ENCODE peak calls at places on chromosomes 4 and X, in five cellular contexts. One of them, this sample, is unnamed.

GRCh38 chrX:34562006-34562405 is 95.1 kb downstream of the TMEM47 start:
- DNase-seq in MM.1S: no peak
- DNase-seq in activated T-cell treated with anti-CD3 and anti-CD28 coated beads for 48 hours: no peak
- DNase-seq in HepG2: no peak
- DNase-seq in activated T-helper 1 cell treated with anti-CD3 and anti-CD28 coated beads, Interleukin-2, amount 50 U/mL, for 16 hours: no peak
- DNase-seq in this sample: no peak

GRCh38 chrX:69082753-69083150 is 82.5 kb downstream of the PJA1 start:
- DNase-seq in HepG2: no peak
- DNase-seq in activated T-cell treated with anti-CD3 and anti-CD28 coated beads for 48 hours: no peak
- DNase-seq in activated T-helper 1 cell treated with anti-CD3 and anti-CD28 coated beads, Interleukin-2, amount 50 U/mL, for 16 hours: no peak
- DNase-seq in MM.1S: no peak
- DNase-seq in this sample: no peak

GRCh38 chr4:184255917-184256642 is 38.4 kb upstream of the ENPP6 start:
- DNase-seq in HepG2: no peak
- DNase-seq in activated T-helper 1 cell treated with anti-CD3 and anti-CD28 coated beads, Interleukin-2, amount 50 U/mL, for 16 hours: no peak
- DNase-seq in activated T-cell treated with anti-CD3 and anti-CD28 coated beads for 48 hours: no peak
- DNase-seq in MM.1S: no peak
- DNase-seq in this sample: no peak

GRCh38 chrX:148723551-148723950 is 223.1 kb downstream of the AFF2 start:
- DNase-seq in MM.1S: no peak
- DNase-seq in HepG2: no peak
- DNase-seq in activated T-cell treated with anti-CD3 and anti-CD28 coated beads for 48 hours: no peak
- DNase-seq in activated T-helper 1 cell treated with anti-CD3 and anti-CD28 coated beads, Interleukin-2, amount 50 U/mL, for 16 hours: no peak
- DNase-seq in this sample: no peak

GRCh38 chr4:183408791-183409190 is 35.6 kb upstream of the CDKN2AIP start:
- DNase-seq in activated T-helper 1 cell treated with anti-CD3 and anti-CD28 coated beads, Interleukin-2, amount 50 U/mL, for 16 hours: no peak
- DNase-seq in MM.1S: no peak
- DNase-seq in HepG2: no peak
- DNase-seq in activated T-cell treated with anti-CD3 and anti-CD28 coated beads for 48 hours: no peak
- DNase-seq in this sample: no peak

GRCh38 chr4:66376921-66377320 is 706.6 kb upstream of the EPHA5 start:
- DNase-seq in HepG2: no peak
- DNase-seq in activated T-helper 1 cell treated with anti-CD3 and anti-CD28 coated beads, Interleukin-2, amount 50 U/mL, for 16 hours: no peak
- DNase-seq in MM.1S: no peak
- DNase-seq in activated T-cell treated with anti-CD3 and anti-CD28 coated beads for 48 hours: no peak
- DNase-seq in this sample: no peak

GRCh38 chr4:5942947-5943346 is 50.1 kb upstream of the CRMP1 start:
- DNase-seq in activated T-cell treated with anti-CD3 and anti-CD28 coated beads for 48 hours: no peak
- DNase-seq in activated T-helper 1 cell treated with anti-CD3 and anti-CD28 coated beads, Interleukin-2, amount 50 U/mL, for 16 hours: no peak
- DNase-seq in HepG2: no peak
- DNase-seq in MM.1S: no peak
- DNase-seq in this sample: no peak

GRCh38 chrX:125205918-125206665 is 113.6 kb upstream of the TEX13C start:
- DNase-seq in activated T-helper 1 cell treated with anti-CD3 and anti-CD28 coated beads, Interleukin-2, amount 50 U/mL, for 16 hours: no peak
- DNase-seq in MM.1S: no peak
- DNase-seq in HepG2: no peak
- DNase-seq in activated T-cell treated with anti-CD3 and anti-CD28 coated beads for 48 hours: no peak
- DNase-seq in this sample: no peak

GRCh38 chrX:106898462-106898861 is 4.7 kb downstream of the RIPPLY1 start:
- DNase-seq in HepG2: peak
- DNase-seq in activated T-cell treated with anti-CD3 and anti-CD28 coated beads for 48 hours: no peak
- DNase-seq in activated T-helper 1 cell treated with anti-CD3 and anti-CD28 coated beads, Interleukin-2, amount 50 U/mL, for 16 hours: no peak
- DNase-seq in MM.1S: peak
- DNase-seq in this sample: peak

GRCh38 chrX:11367609-11368430 is 74.6 kb downstream of the AMELX start:
- DNase-seq in HepG2: no peak
- DNase-seq in activated T-cell treated with anti-CD3 and anti-CD28 coated beads for 48 hours: no peak
- DNase-seq in MM.1S: no peak
- DNase-seq in activated T-helper 1 cell treated with anti-CD3 and anti-CD28 coated beads, Interleukin-2, amount 50 U/mL, for 16 hours: no peak
- DNase-seq in this sample: no peak

GRCh38 chr4:82044141-82044993 is 329.4 kb downstream of the HNRNPD start:
- DNase-seq in MM.1S: no peak
- DNase-seq in HepG2: no peak
- DNase-seq in activated T-cell treated with anti-CD3 and anti-CD28 coated beads for 48 hours: peak
- DNase-seq in activated T-helper 1 cell treated with anti-CD3 and anti-CD28 coated beads, Interleukin-2, amount 50 U/mL, for 16 hours: no peak
- DNase-seq in this sample: no peak

GRCh38 chrX:42269186-42269585 is 345.8 kb upstream of the CASK start:
- DNase-seq in activated T-cell treated with anti-CD3 and anti-CD28 coated beads for 48 hours: no peak
- DNase-seq in activated T-helper 1 cell treated with anti-CD3 and anti-CD28 coated beads, Interleukin-2, amount 50 U/mL, for 16 hours: no peak
- DNase-seq in MM.1S: no peak
- DNase-seq in HepG2: no peak
- DNase-seq in this sample: no peak

GRCh38 chr4:56768772-56769171 is 52.7 kb downstream of the SPINK2 start:
- DNase-seq in MM.1S: no peak
- DNase-seq in HepG2: no peak
- DNase-seq in activated T-helper 1 cell treated with anti-CD3 and anti-CD28 coated beads, Interleukin-2, amount 50 U/mL, for 16 hours: no peak
- DNase-seq in activated T-cell treated with anti-CD3 and anti-CD28 coated beads for 48 hours: no peak
- DNase-seq in this sample: no peak

GRCh38 chr4:142516686-142517145 is 329.4 kb downstream of the INPP4B start:
- DNase-seq in HepG2: no peak
- DNase-seq in MM.1S: no peak
- DNase-seq in activated T-cell treated with anti-CD3 and anti-CD28 coated beads for 48 hours: no peak
- DNase-seq in activated T-helper 1 cell treated with anti-CD3 and anti-CD28 coated beads, Interleukin-2, amount 50 U/mL, for 16 hours: no peak
- DNase-seq in this sample: no peak

GRCh38 chr4:5511791-5512190 is 196.6 kb downstream of the EVC2 start:
- DNase-seq in HepG2: no peak
- DNase-seq in activated T-helper 1 cell treated with anti-CD3 and anti-CD28 coated beads, Interleukin-2, amount 50 U/mL, for 16 hours: no peak
- DNase-seq in activated T-cell treated with anti-CD3 and anti-CD28 coated beads for 48 hours: no peak
- DNase-seq in MM.1S: no peak
- DNase-seq in this sample: no peak

GRCh38 chrX:19613645-19614323 is 98.5 kb upstream of the MAP3K15 start:
- DNase-seq in activated T-cell treated with anti-CD3 and anti-CD28 coated beads for 48 hours: no peak
- DNase-seq in HepG2: no peak
- DNase-seq in activated T-helper 1 cell treated with anti-CD3 and anti-CD28 coated beads, Interleukin-2, amount 50 U/mL, for 16 hours: no peak
- DNase-seq in MM.1S: no peak
- DNase-seq in this sample: no peak

GRCh38 chr4:25911356-25911755 is 2.7 kb upstream of the SMIM20 start:
- DNase-seq in HepG2: no peak
- DNase-seq in activated T-helper 1 cell treated with anti-CD3 and anti-CD28 coated beads, Interleukin-2, amount 50 U/mL, for 16 hours: no peak
- DNase-seq in MM.1S: no peak
- DNase-seq in activated T-cell treated with anti-CD3 and anti-CD28 coated beads for 48 hours: no peak
- DNase-seq in this sample: no peak

GRCh38 chrX:22399793-22400192 is 127.1 kb downstream of the CBLL2 start:
- DNase-seq in activated T-helper 1 cell treated with anti-CD3 and anti-CD28 coated beads, Interleukin-2, amount 50 U/mL, for 16 hours: no peak
- DNase-seq in HepG2: no peak
- DNase-seq in MM.1S: no peak
- DNase-seq in activated T-cell treated with anti-CD3 and anti-CD28 coated beads for 48 hours: no peak
- DNase-seq in this sample: no peak

GRCh38 chr4:172515266-172515879 is 653.2 kb upstream of the GALNT7 start:
- DNase-seq in activated T-cell treated with anti-CD3 and anti-CD28 coated beads for 48 hours: no peak
- DNase-seq in MM.1S: no peak
- DNase-seq in activated T-helper 1 cell treated with anti-CD3 and anti-CD28 coated beads, Interleukin-2, amount 50 U/mL, for 16 hours: no peak
- DNase-seq in HepG2: no peak
- DNase-seq in this sample: no peak

GRCh38 chr4:81214518-81215218 is 354 bp downstream of the PRKG2 start:
- DNase-seq in MM.1S: no peak
- DNase-seq in HepG2: no peak
- DNase-seq in activated T-cell treated with anti-CD3 and anti-CD28 coated beads for 48 hours: no peak
- DNase-seq in activated T-helper 1 cell treated with anti-CD3 and anti-CD28 coated beads, Interleukin-2, amount 50 U/mL, for 16 hours: no peak
- DNase-seq in this sample: no peak

GRCh38 chrX:13091111-13091765 is 46.8 kb upstream of the FAM9C start:
- DNase-seq in activated T-cell treated with anti-CD3 and anti-CD28 coated beads for 48 hours: no peak
- DNase-seq in MM.1S: no peak
- DNase-seq in activated T-helper 1 cell treated with anti-CD3 and anti-CD28 coated beads, Interleukin-2, amount 50 U/mL, for 16 hours: no peak
- DNase-seq in HepG2: no peak
- DNase-seq in this sample: peak

GRCh38 chr4:119748853-119749252 is 120.2 kb upstream of the PDE5A start:
- DNase-seq in HepG2: no peak
- DNase-seq in MM.1S: no peak
- DNase-seq in activated T-cell treated with anti-CD3 and anti-CD28 coated beads for 48 hours: no peak
- DNase-seq in activated T-helper 1 cell treated with anti-CD3 and anti-CD28 coated beads, Interleukin-2, amount 50 U/mL, for 16 hours: no peak
- DNase-seq in this sample: no peak

GRCh38 chr4:133147922-133148689 is 988 bp upstream of the PCDH10 start:
- DNase-seq in activated T-cell treated with anti-CD3 and anti-CD28 coated beads for 48 hours: no peak
- DNase-seq in HepG2: no peak
- DNase-seq in MM.1S: no peak
- DNase-seq in activated T-helper 1 cell treated with anti-CD3 and anti-CD28 coated beads, Interleukin-2, amount 50 U/mL, for 16 hours: no peak
- DNase-seq in this sample: no peak

GRCh38 chr4:3292571-3293409 is at the start of gene RGS12:
- DNase-seq in HepG2: peak
- DNase-seq in MM.1S: peak
- DNase-seq in activated T-helper 1 cell treated with anti-CD3 and anti-CD28 coated beads, Interleukin-2, amount 50 U/mL, for 16 hours: peak
- DNase-seq in activated T-cell treated with anti-CD3 and anti-CD28 coated beads for 48 hours: peak
- DNase-seq in this sample: peak

GRCh38 chrX:137051978-137052640 is 18.3 kb upstream of the GPR101 start:
- DNase-seq in activated T-cell treated with anti-CD3 and anti-CD28 coated beads for 48 hours: peak
- DNase-seq in activated T-helper 1 cell treated with anti-CD3 and anti-CD28 coated beads, Interleukin-2, amount 50 U/mL, for 16 hours: peak
- DNase-seq in MM.1S: peak
- DNase-seq in HepG2: peak
- DNase-seq in this sample: peak

GRCh38 chrX:107731831-107732502 is 43.6 kb downstream of the TSC22D3 start:
- DNase-seq in activated T-helper 1 cell treated with anti-CD3 and anti-CD28 coated beads, Interleukin-2, amount 50 U/mL, for 16 hours: no peak
- DNase-seq in MM.1S: no peak
- DNase-seq in activated T-cell treated with anti-CD3 and anti-CD28 coated beads for 48 hours: no peak
- DNase-seq in HepG2: no peak
- DNase-seq in this sample: no peak

GRCh38 chr4:78710536-78710935 is 65.6 kb upstream of the BMP2K start:
- DNase-seq in MM.1S: no peak
- DNase-seq in activated T-cell treated with anti-CD3 and anti-CD28 coated beads for 48 hours: no peak
- DNase-seq in HepG2: no peak
- DNase-seq in activated T-helper 1 cell treated with anti-CD3 and anti-CD28 coated beads, Interleukin-2, amount 50 U/mL, for 16 hours: no peak
- DNase-seq in this sample: no peak

GRCh38 chr4:1723131-1723801 is 1.9 kb downstream of the TACC3 start:
- DNase-seq in MM.1S: no peak
- DNase-seq in HepG2: no peak
- DNase-seq in activated T-helper 1 cell treated with anti-CD3 and anti-CD28 coated beads, Interleukin-2, amount 50 U/mL, for 16 hours: no peak
- DNase-seq in activated T-cell treated with anti-CD3 and anti-CD28 coated beads for 48 hours: peak
- DNase-seq in this sample: peak

GRCh38 chr4:101597204-101597603 is 193.3 kb upstream of the BANK1 start:
- DNase-seq in activated T-cell treated with anti-CD3 and anti-CD28 coated beads for 48 hours: no peak
- DNase-seq in MM.1S: peak
- DNase-seq in HepG2: no peak
- DNase-seq in activated T-helper 1 cell treated with anti-CD3 and anti-CD28 coated beads, Interleukin-2, amount 50 U/mL, for 16 hours: no peak
- DNase-seq in this sample: peak

GRCh38 chr4:149161247-149161646 is 654.4 kb downstream of the IQCM start:
- DNase-seq in activated T-cell treated with anti-CD3 and anti-CD28 coated beads for 48 hours: no peak
- DNase-seq in MM.1S: no peak
- DNase-seq in HepG2: no peak
- DNase-seq in activated T-helper 1 cell treated with anti-CD3 and anti-CD28 coated beads, Interleukin-2, amount 50 U/mL, for 16 hours: no peak
- DNase-seq in this sample: no peak

GRCh38 chrX:33134164-33134563 is 77.2 kb downstream of the DMD start:
- DNase-seq in MM.1S: no peak
- DNase-seq in activated T-cell treated with anti-CD3 and anti-CD28 coated beads for 48 hours: no peak
- DNase-seq in activated T-helper 1 cell treated with anti-CD3 and anti-CD28 coated beads, Interleukin-2, amount 50 U/mL, for 16 hours: no peak
- DNase-seq in HepG2: no peak
- DNase-seq in this sample: no peak

GRCh38 chr4:40395908-40396806 is 61.0 kb downstream of the CHRNA9 start:
- DNase-seq in HepG2: peak
- DNase-seq in activated T-cell treated with anti-CD3 and anti-CD28 coated beads for 48 hours: no peak
- DNase-seq in activated T-helper 1 cell treated with anti-CD3 and anti-CD28 coated beads, Interleukin-2, amount 50 U/mL, for 16 hours: no peak
- DNase-seq in MM.1S: no peak
- DNase-seq in this sample: no peak

GRCh38 chrX:71181558-71181909 is 36.9 kb downstream of the NLGN3 start:
- DNase-seq in activated T-helper 1 cell treated with anti-CD3 and anti-CD28 coated beads, Interleukin-2, amount 50 U/mL, for 16 hours: peak
- DNase-seq in activated T-cell treated with anti-CD3 and anti-CD28 coated beads for 48 hours: peak
- DNase-seq in HepG2: no peak
- DNase-seq in MM.1S: peak
- DNase-seq in this sample: no peak

GRCh38 chr4:160375746-160376452 is 1273.0 kb downstream of the RAPGEF2 start:
- DNase-seq in activated T-helper 1 cell treated with anti-CD3 and anti-CD28 coated beads, Interleukin-2, amount 50 U/mL, for 16 hours: no peak
- DNase-seq in activated T-cell treated with anti-CD3 and anti-CD28 coated beads for 48 hours: no peak
- DNase-seq in HepG2: no peak
- DNase-seq in MM.1S: no peak
- DNase-seq in this sample: no peak

GRCh38 chrX:19725545-19726102 is 161.8 kb downstream of the SH3KBP1 start:
- DNase-seq in HepG2: no peak
- DNase-seq in activated T-cell treated with anti-CD3 and anti-CD28 coated beads for 48 hours: no peak
- DNase-seq in activated T-helper 1 cell treated with anti-CD3 and anti-CD28 coated beads, Interleukin-2, amount 50 U/mL, for 16 hours: no peak
- DNase-seq in MM.1S: no peak
- DNase-seq in this sample: peak

GRCh38 chr4:92359481-92359880 is 55.7 kb downstream of the GRID2 start:
- DNase-seq in HepG2: no peak
- DNase-seq in MM.1S: no peak
- DNase-seq in activated T-cell treated with anti-CD3 and anti-CD28 coated beads for 48 hours: no peak
- DNase-seq in activated T-helper 1 cell treated with anti-CD3 and anti-CD28 coated beads, Interleukin-2, amount 50 U/mL, for 16 hours: no peak
- DNase-seq in this sample: no peak

This sample was measured in NAMALWA.